ENCODE peak calls at places on chromosome 18, in eight cellular contexts. K, S, D, A, F, P, Z and X are unnamed samples.

GRCh38 chr18:54090856-54091255 is 133.6 kb downstream of the MBD2 start:
- DNase-seq in Z (no peak), D (no peak), P (no peak), A (no peak), F (no peak), S (no peak), K (no peak), X (no peak)

GRCh38 chr18:69941183-69941582 is 6.5 kb downstream of the CD226 start:
- DNase-seq in S (no peak), K (no peak), A (no peak), Z (no peak), P (no peak), D (no peak), F (no peak), X (no peak)

GRCh38 chr18:595571-595970 is 1.2 kb upstream of the CLUL1 start:
- DNase-seq in Z (no peak), S (no peak), K (no peak), A (no peak), P (no peak), F (no peak), D (no peak), X (no peak)

GRCh38 chr18:59733411-59733810 is 36.2 kb upstream of the CCBE1 start:
- DNase-seq in S (no peak), K (no peak), Z (no peak), F (no peak), P (no peak), A (no peak), D (no peak), X (no peak)

GRCh38 chr18:47422524-47422923 is 171.1 kb upstream of the SKOR2 start:
- DNase-seq in F (no peak), D (peak), A (no peak), K (no peak), S (no peak), P (no peak), Z (no peak), X (no peak)

GRCh38 chr18:72342933-72343332 is 201.2 kb downstream of the CBLN2 start:
- DNase-seq in P (no peak), A (no peak), K (no peak), D (no peak), S (no peak), Z (no peak), F (no peak), X (no peak)

GRCh38 chr18:13611616-13612110 is 114.7 kb downstream of the FAM210A start:
- DNase-seq in K (peak), Z (no peak), P (peak), D (no peak), F (no peak), A (no peak), S (no peak), X (no peak)

GRCh38 chr18:57434177-57434535 is 1.0 kb upstream of the ONECUT2 start:
- DNase-seq in Z (no peak), S (no peak), D (no peak), K (no peak), A (peak), P (no peak), F (no peak), X (peak)

GRCh38 chr18:45526120-45526841 is 89.0 kb upstream of the SLC14A2 start:
- DNase-seq in K (no peak), F (no peak), D (no peak), A (peak), P (no peak), Z (no peak), S (peak), X (no peak)

GRCh38 chr18:74498712-74499629 is 2.8 kb downstream of the CNDP2 start:
- DNase-seq in S (no peak), F (peak), A (no peak), Z (peak), K (no peak), P (peak), D (no peak), X (peak)